ENCODE peak calls at places on chromosomes 11 and 22, in nine cellular contexts. Q is left ventricle myocardium inferior, G is right lobe of liver, K is fibroblast of the aortic adventitia, N is gastrocnemius medialis, W is heart right ventricle, L is tibial nerve, R is thoracic aorta, H is HepG2. V is an unnamed sample.

GRCh38 chr22:47195676-47196492 is 433.4 kb downstream of the TBC1D22A start:
- DNase-seq in Q (no peak), W (no peak), G (peak), N (no peak), L (peak), K (no peak), R (no peak), H (no peak), V (no peak)

GRCh38 chr22:16608931-16609330 is 16.3 kb upstream of the CCT8L2 start:
- DNase-seq in Q (no peak), W (no peak), K (peak), G (no peak), L (no peak), R (no peak), H (no peak), N (no peak), V (peak)

GRCh38 chr11:70507466-70508230 is 109.3 kb downstream of the CTTN start:
- DNase-seq in W (no peak), N (no peak), L (no peak), H (no peak), R (no peak), K (no peak), G (no peak), Q (peak), V (no peak)

GRCh38 chr11:59062602-59063529 is 23.2 kb upstream of the GLYATL1B start:
- DNase-seq in R (no peak), H (no peak), Q (no peak), N (no peak), L (no peak), G (no peak), W (no peak), K (no peak), V (peak)

GRCh38 chr11:23232652-23233051 is 372.4 kb upstream of the CCDC179 start:
- DNase-seq in Q (no peak), K (no peak), N (no peak), G (no peak), R (no peak), W (no peak), L (no peak), H (no peak), V (no peak)

GRCh38 chr11:13963949-13964770 is 1.6 kb downstream of the SPON1 start:
- DNase-seq in N (no peak), Q (peak), R (no peak), K (no peak), H (no peak), L (no peak), G (no peak), W (peak), V (no peak)

GRCh38 chr22:48680601-48681000 is 1147.1 kb downstream of the BRD1 start:
- DNase-seq in W (no peak), G (no peak), H (no peak), K (no peak), N (no peak), R (no peak), L (no peak), Q (no peak), V (no peak)

GRCh38 chr11:115678942-115679341 is 174.7 kb upstream of the CADM1 start:
- DNase-seq in W (peak), L (no peak), H (peak), Q (no peak), N (peak), G (no peak), K (no peak), R (no peak), V (no peak)

GRCh38 chr11:118485273-118485672 is 42.0 kb upstream of the TTC36 start:
- DNase-seq in H (no peak), L (no peak), G (no peak), Q (no peak), W (no peak), K (no peak), N (no peak), R (no peak), V (no peak)

GRCh38 chr22:39381009-39381755 is 18.4 kb upstream of the TAB1 start:
- DNase-seq in W (no peak), R (no peak), H (no peak), G (no peak), K (no peak), L (no peak), Q (no peak), N (no peak), V (peak)

GRCh38 chr11:2804189-2804588 is 81.4 kb downstream of the CDKN1C start:
- DNase-seq in L (peak), H (no peak), Q (peak), R (no peak), W (peak), N (peak), K (no peak), G (peak), V (no peak)

GRCh38 chr11:27930946-27931345 is 177.0 kb downstream of the KIF18A start:
- DNase-seq in G (no peak), R (no peak), H (no peak), L (no peak), Q (no peak), W (no peak), N (no peak), K (no peak), V (no peak)

GRCh38 chr11:127996825-127997224 is 590.5 kb downstream of the ETS1 start:
- DNase-seq in L (no peak), N (no peak), W (no peak), Q (no peak), K (peak), H (no peak), G (no peak), R (no peak), V (peak)

GRCh38 chr11:111602865-111603632 is 800 bp downstream of the SIK2 start:
- DNase-seq in R (no peak), K (peak), H (no peak), G (peak), Q (no peak), N (no peak), L (no peak), W (peak), V (peak)

GRCh38 chr11:12478743-12479142 is 101.4 kb downstream of the PARVA start:
- DNase-seq in R (no peak), K (no peak), W (no peak), N (no peak), L (no peak), Q (no peak), G (no peak), H (peak), V (peak)

GRCh38 chr11:19890308-19890707 is 177.7 kb downstream of the NAV2 start:
- DNase-seq in N (no peak), W (no peak), K (peak), R (no peak), H (no peak), Q (no peak), G (no peak), L (no peak), V (peak)

GRCh38 chr22:35590634-35591295 is 26.4 kb downstream of the MB start:
- DNase-seq in N (peak), L (no peak), G (no peak), K (no peak), Q (no peak), W (peak), H (no peak), R (no peak), V (no peak)

GRCh38 chr22:25396615-25397200 is 167.8 kb upstream of the GRK3 start:
- DNase-seq in W (no peak), N (no peak), H (peak), L (no peak), R (no peak), Q (no peak), K (no peak), G (peak), V (no peak)

GRCh38 chr11:21811572-21811971 is 381.3 kb upstream of the ANO5 start:
- DNase-seq in N (no peak), L (no peak), G (no peak), K (no peak), Q (no peak), W (no peak), R (no peak), H (peak), V (no peak)

GRCh38 chr11:129412501-129412900 is 36.9 kb downstream of the BARX2 start:
- DNase-seq in G (no peak), R (no peak), W (no peak), N (no peak), Q (no peak), H (no peak), K (no peak), L (no peak), V (no peak)

GRCh38 chr22:30829901-30830550 is 135.4 kb downstream of the OSBP2 start:
- DNase-seq in W (no peak), H (no peak), Q (no peak), R (no peak), N (no peak), G (no peak), K (peak), L (no peak), V (peak)

GRCh38 chr11:108568183-108568858 is 25.2 kb downstream of the EXPH5 start:
- DNase-seq in G (peak), R (no peak), N (no peak), L (no peak), K (no peak), Q (peak), H (no peak), W (peak), V (no peak)

GRCh38 chr11:12200359-12201015 is 90.1 kb downstream of the MICAL2 start:
- DNase-seq in N (no peak), K (peak), R (peak), L (no peak), Q (peak), H (no peak), W (no peak), G (no peak), V (peak)

GRCh38 chr22:37632174-37633081 is 7.0 kb upstream of the SH3BP1 start:
- DNase-seq in R (no peak), Q (no peak), N (no peak), L (no peak), H (no peak), W (no peak), G (peak), K (no peak), V (no peak)

GRCh38 chr22:37634505-37635002 is 4.9 kb upstream of the SH3BP1 start:
- DNase-seq in H (no peak), N (no peak), W (peak), L (no peak), Q (no peak), R (no peak), K (peak), G (no peak), V (no peak)

GRCh38 chr22:37633082-37633692 is 6.3 kb upstream of the SH3BP1 start:
- DNase-seq in R (no peak), W (no peak), K (no peak), G (no peak), H (no peak), Q (no peak), N (no peak), L (no peak), V (no peak)

GRCh38 chr22:37635157-37635556 is 4.3 kb upstream of the SH3BP1 start:
- DNase-seq in N (no peak), K (no peak), H (no peak), W (no peak), R (no peak), G (no peak), Q (no peak), L (no peak), V (no peak)

GRCh38 chr22:37633693-37634504 is 5.6 kb upstream of the SH3BP1 start:
- DNase-seq in N (peak), L (peak), W (peak), Q (peak), R (no peak), G (peak), H (peak), K (peak), V (peak)
- TF ChIP-seq CTCF in N (peak), L (peak), W (peak), Q (peak), R (peak), G (no peak), H (peak), K (peak), V (no peak)

DNA sequence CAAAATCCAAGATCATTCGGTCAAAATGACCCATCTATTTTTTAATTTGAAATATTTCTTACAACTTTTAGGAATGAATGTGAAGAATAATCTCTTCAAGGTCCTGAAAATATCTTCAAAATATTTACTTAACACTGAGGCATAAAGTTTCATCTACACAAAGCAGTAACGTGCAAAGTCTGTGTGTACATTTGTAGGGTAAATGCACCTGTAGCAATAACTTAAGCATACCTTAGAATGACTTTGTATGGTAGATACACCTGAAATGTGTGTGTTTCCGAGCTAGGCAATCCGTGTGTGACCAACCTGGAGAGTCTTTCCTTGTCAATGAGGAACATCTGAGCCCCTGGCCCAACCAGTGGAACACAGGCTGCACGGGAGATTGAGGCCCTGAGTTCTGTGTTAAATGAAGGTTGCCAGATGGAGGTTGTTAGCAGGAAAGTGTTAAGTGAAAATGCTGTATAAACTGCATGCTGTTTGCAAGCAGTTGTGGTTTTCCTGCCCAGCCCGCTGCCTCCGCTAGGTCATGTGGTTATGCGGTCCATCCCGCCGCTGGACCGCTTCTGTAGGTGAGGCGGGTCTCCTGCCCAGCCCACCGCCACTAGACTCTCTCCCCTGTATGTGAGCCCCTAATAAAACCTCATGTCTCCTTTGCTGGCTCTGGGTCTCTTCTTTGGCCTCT is 7.6 kb upstream of the CTR9 start:
- DNase-seq in L (no peak), W (no peak), N (no peak), K (no peak), R (no peak), H (no peak), G (no peak), Q (no peak), V (no peak)
- H3K4me3 ChIP-seq in L (no peak), W (no peak), N (no peak), K (no peak), R (no peak), H (no peak), G (no peak), Q (no peak), V (no peak)

DNA sequence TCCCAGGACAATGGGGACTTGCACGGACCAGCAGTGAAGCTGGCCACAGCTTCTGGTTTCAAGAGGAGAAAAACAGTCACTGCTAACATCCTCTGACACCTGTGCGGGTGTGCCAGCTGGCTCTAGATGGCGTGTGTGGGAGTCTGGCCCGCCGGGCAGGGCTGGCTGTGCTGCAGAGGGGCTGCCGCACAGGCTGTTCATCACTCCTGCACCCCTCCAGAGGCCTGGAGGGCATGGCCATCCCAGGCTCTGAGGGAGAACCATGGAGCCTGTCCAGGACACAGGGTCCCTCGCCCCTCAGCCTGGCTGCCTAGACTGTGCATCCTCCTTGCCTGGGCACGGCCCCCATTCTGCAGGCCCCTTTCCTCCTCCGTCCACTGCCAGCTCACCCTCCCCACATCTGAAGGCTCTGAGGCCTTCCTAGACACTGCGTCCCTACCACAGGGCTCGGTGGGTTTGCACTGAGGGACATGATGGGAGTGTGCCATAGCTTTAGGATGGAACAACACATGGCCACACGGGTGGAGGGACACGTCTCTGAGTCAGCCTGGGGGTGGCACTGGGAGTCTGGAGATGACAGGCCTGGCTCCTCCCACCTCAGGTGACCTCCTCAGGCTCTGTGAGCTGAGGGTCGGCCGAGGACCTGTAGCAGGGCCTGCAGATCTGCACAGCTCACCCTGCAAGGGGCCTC is 42.1 kb upstream of the GNB1L start:
- DNase-seq in N (no peak), W (no peak), R (no peak), Q (no peak), H (no peak), L (no peak), K (no peak), G (no peak), V (no peak)
- TF ChIP-seq CTCF in N (no peak), W (no peak), R (no peak), Q (no peak), H (no peak), L (no peak), K (no peak), G (no peak), V (no peak)

GRCh38 chr11:104164028-104164520 is at the start of gene PDGFD:
- DNase-seq in K (peak), Q (peak), H (peak), L (peak), W (peak), G (peak), N (peak), R (peak), V (peak)
- H3K4me3 ChIP-seq in K (peak), Q (peak), H (peak), L (peak), W (peak), G (peak), N (peak), R (peak), V (peak)

GRCh38 chr11:64314805-64315561 is 2.4 kb downstream of the TRMT112 start:
- DNase-seq in K (no peak), L (no peak), R (no peak), W (no peak), Q (no peak), N (no peak), G (no peak), H (no peak), V (no peak)
- TF ChIP-seq CTCF in K (no peak), L (no peak), R (no peak), W (no peak), Q (no peak), N (no peak), G (no peak), H (no peak), V (no peak)

GRCh38 chr11:73645972-73646631 is at the start of gene PLEKHB1:
- DNase-seq in G (no peak), L (no peak), Q (no peak), N (no peak), R (no peak), W (no peak), H (no peak), K (no peak), V (no peak)
- H3K4me3 ChIP-seq in G (no peak), L (peak), Q (peak), N (peak), R (peak), W (peak), H (no peak), K (no peak), V (no peak)

DNA sequence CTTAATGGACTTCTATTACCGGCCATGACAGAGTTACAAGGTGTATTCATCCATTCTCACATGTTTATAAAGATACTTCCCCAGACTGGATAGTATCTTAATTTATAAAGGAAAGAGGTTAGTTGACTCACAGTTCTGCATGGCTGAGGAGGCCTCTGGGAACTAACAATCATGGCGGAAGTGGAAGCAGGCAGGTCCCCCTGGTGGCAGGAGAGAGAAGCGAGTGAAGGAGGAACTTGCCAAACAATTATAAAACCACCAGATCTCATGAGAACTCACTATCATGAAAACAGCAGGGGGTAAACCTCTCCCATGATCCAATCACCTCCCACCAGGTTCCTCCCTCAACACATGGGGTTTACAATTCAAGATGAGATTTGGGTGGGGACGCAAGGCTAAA is 170.0 kb upstream of the PDGFD start:
- DNase-seq in H (peak), Q (no peak), R (no peak), G (no peak), N (no peak), L (no peak), W (no peak), K (no peak), V (no peak)
- TF ChIP-seq CTCF in H (no peak), Q (no peak), R (no peak), G (no peak), N (no peak), L (no peak), W (peak), K (peak), V (peak)

DNA sequence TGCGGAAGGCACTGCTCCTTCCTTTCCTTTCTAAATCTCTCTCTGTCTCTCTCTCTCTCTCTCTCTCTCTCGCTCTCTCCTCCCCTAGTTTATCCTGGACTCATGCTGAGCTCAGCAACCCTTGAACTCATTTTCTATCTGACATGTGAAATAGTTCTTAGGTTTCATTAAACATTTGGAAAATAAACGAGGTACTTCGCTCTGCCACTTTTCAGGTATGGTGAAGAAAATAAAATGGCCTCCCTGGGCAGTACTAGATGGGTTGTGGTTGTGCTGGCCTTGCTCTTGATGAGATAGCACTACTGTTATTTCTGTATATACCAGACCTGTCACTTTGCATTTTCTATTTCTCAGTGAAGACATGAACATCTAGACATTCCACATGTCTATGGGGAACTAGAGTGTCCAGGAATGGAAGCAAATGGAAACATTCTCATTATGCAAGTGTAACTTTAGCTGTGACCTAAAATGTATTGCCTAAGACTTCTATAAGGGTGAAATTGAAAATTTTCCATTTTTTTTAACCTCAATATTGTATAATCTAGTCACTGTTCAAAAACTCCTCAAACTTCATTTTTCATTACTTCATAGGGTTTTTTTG is 12.1 kb upstream of the SESN3 start:
- DNase-seq in G (no peak), L (no peak), H (no peak), Q (no peak), K (no peak), W (no peak), R (no peak), N (no peak), V (no peak)
- H3K4me3 ChIP-seq in G (no peak), L (no peak), H (no peak), Q (no peak), K (no peak), W (no peak), R (no peak), N (no peak), V (no peak)

V was measured in foreskin fibroblast.